ENCODE peak calls at places on chromosomes 6 and 20, in five cellular contexts. One of them, this sample, is unnamed.

GRCh38 chr6:28683945-28684538 is 158.4 kb downstream of the GPX5 start:
- DNase-seq in WERI-Rb-1: peak
- DNase-seq in astrocyte: peak
- DNase-seq in sigmoid colon: no peak
- DNase-seq in dorsolateral prefrontal cortex: no peak
- DNase-seq in this sample: no peak

GRCh38 chr6:6736753-6737654 is 148.5 kb downstream of the LY86 start:
- DNase-seq in WERI-Rb-1: no peak
- DNase-seq in astrocyte: no peak
- DNase-seq in sigmoid colon: peak
- DNase-seq in dorsolateral prefrontal cortex: no peak
- DNase-seq in this sample: peak

GRCh38 chr20:35598899-35599775 is 16.5 kb upstream of the SPAG4 start:
- DNase-seq in WERI-Rb-1: no peak
- DNase-seq in astrocyte: no peak
- DNase-seq in sigmoid colon: peak
- DNase-seq in dorsolateral prefrontal cortex: no peak
- DNase-seq in this sample: no peak

GRCh38 chr6:40713002-40713719 is 126.0 kb upstream of the LRFN2 start:
- DNase-seq in WERI-Rb-1: peak
- DNase-seq in astrocyte: no peak
- DNase-seq in sigmoid colon: no peak
- DNase-seq in dorsolateral prefrontal cortex: no peak
- DNase-seq in this sample: no peak

GRCh38 chr6:91358986-91359385 is 772.1 kb upstream of the MAP3K7 start:
- DNase-seq in WERI-Rb-1: no peak
- DNase-seq in astrocyte: no peak
- DNase-seq in sigmoid colon: no peak
- DNase-seq in dorsolateral prefrontal cortex: no peak
- DNase-seq in this sample: no peak

GRCh38 chr20:59455392-59456341 is 148.7 kb upstream of the PHACTR3 start:
- DNase-seq in WERI-Rb-1: peak
- DNase-seq in astrocyte: no peak
- DNase-seq in sigmoid colon: peak
- DNase-seq in dorsolateral prefrontal cortex: no peak
- DNase-seq in this sample: no peak

GRCh38 chr20:25470045-25470444 is 62.6 kb downstream of the GINS1 start:
- DNase-seq in WERI-Rb-1: peak
- DNase-seq in astrocyte: peak
- DNase-seq in sigmoid colon: peak
- DNase-seq in dorsolateral prefrontal cortex: no peak
- DNase-seq in this sample: no peak

GRCh38 chr6:149749594-149750135 is at the start of gene PCMT1:
- DNase-seq in WERI-Rb-1: peak
- DNase-seq in astrocyte: peak
- DNase-seq in sigmoid colon: peak
- DNase-seq in dorsolateral prefrontal cortex: peak
- DNase-seq in this sample: peak

GRCh38 chr6:41548098-41548840 is 2.1 kb downstream of the FOXP4 start:
- DNase-seq in WERI-Rb-1: no peak
- DNase-seq in astrocyte: no peak
- DNase-seq in sigmoid colon: no peak
- DNase-seq in dorsolateral prefrontal cortex: no peak
- DNase-seq in this sample: no peak

GRCh38 chr6:46882622-46883021 is 39.1 kb downstream of the ADGRF5 start:
- DNase-seq in WERI-Rb-1: no peak
- DNase-seq in astrocyte: no peak
- DNase-seq in sigmoid colon: no peak
- DNase-seq in dorsolateral prefrontal cortex: no peak
- DNase-seq in this sample: no peak
- H3K4me3 ChIP-seq in WERI-Rb-1: no peak
- H3K4me3 ChIP-seq in astrocyte: no peak
- H3K4me3 ChIP-seq in sigmoid colon: no peak
- H3K4me3 ChIP-seq in dorsolateral prefrontal cortex: no peak
- H3K4me3 ChIP-seq in this sample: no peak

GRCh38 chr6:144093236-144093635 is 2.1 kb downstream of the SF3B5 start:
- DNase-seq in WERI-Rb-1: no peak
- DNase-seq in astrocyte: no peak
- DNase-seq in sigmoid colon: no peak
- DNase-seq in dorsolateral prefrontal cortex: no peak
- DNase-seq in this sample: no peak

GRCh38 chr6:144093658-144094057 is 1.7 kb downstream of the SF3B5 start:
- DNase-seq in WERI-Rb-1: no peak
- DNase-seq in astrocyte: no peak
- DNase-seq in sigmoid colon: no peak
- DNase-seq in dorsolateral prefrontal cortex: no peak
- DNase-seq in this sample: no peak

GRCh38 chr6:144098993-144099392 is 3.6 kb upstream of the SF3B5 start:
- DNase-seq in WERI-Rb-1: no peak
- DNase-seq in astrocyte: no peak
- DNase-seq in sigmoid colon: no peak
- DNase-seq in dorsolateral prefrontal cortex: no peak
- DNase-seq in this sample: no peak

GRCh38 chr6:144094731-144095133 is 641 bp downstream of the SF3B5 start:
- DNase-seq in WERI-Rb-1: no peak
- DNase-seq in astrocyte: no peak
- DNase-seq in sigmoid colon: no peak
- DNase-seq in dorsolateral prefrontal cortex: no peak
- DNase-seq in this sample: no peak

GRCh38 chr6:144095134-144096002 is at the start of gene SF3B5:
- DNase-seq in WERI-Rb-1: peak
- DNase-seq in astrocyte: peak
- DNase-seq in sigmoid colon: peak
- DNase-seq in dorsolateral prefrontal cortex: peak
- DNase-seq in this sample: peak
- TF ChIP-seq CTCF in WERI-Rb-1: no peak
- TF ChIP-seq CTCF in astrocyte: no peak
- TF ChIP-seq CTCF in sigmoid colon: no peak
- TF ChIP-seq CTCF in dorsolateral prefrontal cortex: peak
- TF ChIP-seq CTCF in this sample: no peak

GRCh38 chr6:42709871-42710270 is 12.5 kb downstream of the PRPH2 start:
- DNase-seq in WERI-Rb-1: no peak
- DNase-seq in astrocyte: no peak
- DNase-seq in sigmoid colon: no peak
- DNase-seq in dorsolateral prefrontal cortex: no peak
- DNase-seq in this sample: no peak
- H3K4me3 ChIP-seq in WERI-Rb-1: peak
- H3K4me3 ChIP-seq in astrocyte: no peak
- H3K4me3 ChIP-seq in sigmoid colon: no peak
- H3K4me3 ChIP-seq in dorsolateral prefrontal cortex: no peak
- H3K4me3 ChIP-seq in this sample: no peak

DNA sequence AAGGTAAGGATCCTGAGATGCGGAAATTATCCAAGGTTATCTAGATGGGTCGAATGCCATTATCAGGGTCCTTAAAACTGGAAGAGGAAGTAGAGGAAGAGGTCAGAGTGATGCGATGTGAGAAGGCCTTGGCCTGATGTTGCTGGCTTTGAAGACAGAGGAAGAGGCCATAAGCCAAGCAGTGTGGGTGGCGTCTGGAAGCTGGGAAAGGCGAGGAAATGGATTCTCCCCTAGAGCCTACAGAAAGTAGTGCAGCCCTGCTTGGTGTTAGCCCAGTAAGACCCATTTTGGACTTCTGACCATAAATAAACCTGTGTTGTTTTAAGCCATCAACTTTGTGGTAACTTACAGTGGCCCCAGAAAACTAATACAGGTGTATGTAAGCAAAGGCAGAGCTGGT is 2.0 kb downstream of the SRXN1 start:
- DNase-seq in WERI-Rb-1: no peak
- DNase-seq in astrocyte: no peak
- DNase-seq in sigmoid colon: no peak
- DNase-seq in dorsolateral prefrontal cortex: no peak
- DNase-seq in this sample: no peak
- TF ChIP-seq CTCF in WERI-Rb-1: no peak
- TF ChIP-seq CTCF in astrocyte: peak
- TF ChIP-seq CTCF in sigmoid colon: no peak
- TF ChIP-seq CTCF in dorsolateral prefrontal cortex: no peak
- TF ChIP-seq CTCF in this sample: no peak

GRCh38 chr6:110296151-110297028 is 61.8 kb downstream of the METTL24 start:
- DNase-seq in WERI-Rb-1: peak
- DNase-seq in astrocyte: no peak
- DNase-seq in sigmoid colon: no peak
- DNase-seq in dorsolateral prefrontal cortex: no peak
- DNase-seq in this sample: no peak
- H3K4me3 ChIP-seq in WERI-Rb-1: no peak
- H3K4me3 ChIP-seq in astrocyte: no peak
- H3K4me3 ChIP-seq in sigmoid colon: no peak
- H3K4me3 ChIP-seq in dorsolateral prefrontal cortex: peak
- H3K4me3 ChIP-seq in this sample: no peak

DNA sequence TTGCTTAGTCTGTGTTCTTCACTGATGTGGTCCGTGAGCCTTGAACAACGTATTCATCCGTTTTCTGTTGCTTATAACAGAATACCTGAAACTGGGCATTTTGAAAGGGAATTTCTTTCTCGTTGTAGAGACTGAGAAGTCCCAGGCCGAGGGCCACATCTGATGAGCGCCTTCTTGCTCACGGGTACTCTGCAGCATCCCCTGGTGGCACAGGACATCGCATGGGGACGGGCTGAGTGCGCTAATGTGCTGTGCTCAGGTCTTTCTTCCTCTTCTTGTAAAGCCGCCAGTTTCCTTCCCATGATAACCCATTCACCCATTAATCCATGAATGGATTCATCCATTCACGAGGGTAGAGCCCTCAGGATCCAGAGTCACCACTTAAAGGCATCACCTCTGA is 161.0 kb downstream of the NFATC2 start:
- DNase-seq in WERI-Rb-1: no peak
- DNase-seq in astrocyte: no peak
- DNase-seq in sigmoid colon: peak
- DNase-seq in dorsolateral prefrontal cortex: no peak
- DNase-seq in this sample: no peak
- TF ChIP-seq CTCF in WERI-Rb-1: peak
- TF ChIP-seq CTCF in astrocyte: no peak
- TF ChIP-seq CTCF in sigmoid colon: no peak
- TF ChIP-seq CTCF in dorsolateral prefrontal cortex: no peak
- TF ChIP-seq CTCF in this sample: no peak

GRCh38 chr6:3272911-3273547 is 14.3 kb downstream of the PSMG4 start:
- DNase-seq in WERI-Rb-1: no peak
- DNase-seq in astrocyte: no peak
- DNase-seq in sigmoid colon: no peak
- DNase-seq in dorsolateral prefrontal cortex: no peak
- DNase-seq in this sample: no peak
- H3K4me3 ChIP-seq in WERI-Rb-1: no peak
- H3K4me3 ChIP-seq in astrocyte: no peak
- H3K4me3 ChIP-seq in sigmoid colon: no peak
- H3K4me3 ChIP-seq in dorsolateral prefrontal cortex: no peak
- H3K4me3 ChIP-seq in this sample: no peak

DNA sequence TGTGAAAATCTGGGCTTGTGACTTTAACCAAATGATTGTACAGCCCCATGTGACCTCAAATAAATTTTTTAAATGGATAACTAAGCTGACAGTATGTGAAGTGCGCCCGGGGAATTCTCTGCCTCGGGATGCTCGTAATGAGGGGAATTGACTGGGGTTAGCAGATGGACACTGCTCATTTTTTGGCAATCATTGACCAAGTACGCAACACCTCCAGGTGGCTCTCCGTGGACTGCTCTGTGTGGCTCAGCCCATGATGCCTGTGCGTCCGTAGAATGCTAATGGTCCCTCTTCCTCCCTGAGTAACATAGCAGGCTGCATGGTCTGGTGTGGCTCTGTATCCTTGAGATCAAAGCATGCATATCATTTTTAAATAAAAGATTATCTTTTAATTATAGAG is 42.4 kb downstream of the FARS2 start:
- DNase-seq in WERI-Rb-1: no peak
- DNase-seq in astrocyte: no peak
- DNase-seq in sigmoid colon: no peak
- DNase-seq in dorsolateral prefrontal cortex: no peak
- DNase-seq in this sample: no peak
- TF ChIP-seq CTCF in WERI-Rb-1: no peak
- TF ChIP-seq CTCF in astrocyte: no peak
- TF ChIP-seq CTCF in sigmoid colon: no peak
- TF ChIP-seq CTCF in dorsolateral prefrontal cortex: no peak
- TF ChIP-seq CTCF in this sample: no peak

GRCh38 chr6:77463881-77464867 is 883 bp upstream of the HTR1B start:
- DNase-seq in WERI-Rb-1: peak
- DNase-seq in astrocyte: no peak
- DNase-seq in sigmoid colon: peak
- DNase-seq in dorsolateral prefrontal cortex: peak
- DNase-seq in this sample: no peak
- H3K4me3 ChIP-seq in WERI-Rb-1: peak
- H3K4me3 ChIP-seq in astrocyte: peak
- H3K4me3 ChIP-seq in sigmoid colon: no peak
- H3K4me3 ChIP-seq in dorsolateral prefrontal cortex: peak
- H3K4me3 ChIP-seq in this sample: peak

DNA sequence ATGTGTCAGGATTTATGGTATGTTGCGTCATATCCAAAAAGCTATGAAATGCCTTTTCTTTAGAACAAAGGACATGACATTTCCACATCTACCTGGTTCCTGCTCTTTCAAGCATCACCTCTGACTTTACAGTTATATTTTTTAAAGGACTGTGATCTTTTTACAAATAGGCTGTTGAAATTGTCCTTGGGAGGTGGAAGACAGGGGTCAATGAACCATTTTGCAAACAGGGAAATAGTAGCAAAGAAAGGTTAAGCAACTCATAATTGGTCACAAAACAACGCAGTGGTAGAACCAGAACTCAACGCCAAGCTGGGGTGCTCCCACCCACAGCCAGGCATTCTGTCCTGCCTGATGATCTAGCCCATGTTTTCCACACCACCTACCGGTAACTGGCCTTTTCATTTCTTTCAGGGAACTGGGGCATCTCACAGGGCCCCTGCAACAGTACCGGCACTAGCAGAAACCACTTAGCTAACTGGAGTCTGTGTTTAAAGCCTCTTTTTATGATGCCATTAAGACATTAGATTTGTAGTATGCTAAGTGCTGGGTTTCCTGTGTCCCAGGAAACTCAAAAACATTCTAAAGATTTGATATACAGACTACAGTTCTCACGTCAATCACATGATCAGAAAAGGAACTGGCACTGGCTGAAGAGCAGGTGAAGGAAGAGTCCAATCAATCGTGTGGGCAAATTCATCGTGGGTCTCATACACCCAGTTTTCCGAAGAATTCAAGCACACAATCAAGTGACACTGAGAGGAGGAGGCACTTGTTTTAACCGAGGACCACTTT is 13.9 kb downstream of the ZNF217 start:
- DNase-seq in WERI-Rb-1: no peak
- DNase-seq in astrocyte: peak
- DNase-seq in sigmoid colon: no peak
- DNase-seq in dorsolateral prefrontal cortex: no peak
- DNase-seq in this sample: no peak
- TF ChIP-seq CTCF in WERI-Rb-1: no peak
- TF ChIP-seq CTCF in astrocyte: no peak
- TF ChIP-seq CTCF in sigmoid colon: no peak
- TF ChIP-seq CTCF in dorsolateral prefrontal cortex: no peak
- TF ChIP-seq CTCF in this sample: no peak